ENCODE peak calls at places on chromosome 4, in seven cellular contexts. F, G, K, J, D, Z and O are unnamed samples.

GRCh38 chr4:139913995-139914394 is 240.0 kb downstream of the MAML3 start:
- DNase-seq in F (peak), Z (no peak), G (no peak), D (no peak), K (no peak), J (no peak), O (no peak)

GRCh38 chr4:25351777-25352421 is 25.2 kb upstream of the ANAPC4 start:
- DNase-seq in Z (no peak), J (no peak), K (no peak), D (no peak), G (no peak), F (peak), O (no peak)

GRCh38 chr4:48681856-48682255 is 98.2 kb downstream of the FRYL start:
- DNase-seq in J (no peak), G (no peak), D (peak), K (peak), F (peak), Z (peak), O (no peak)

GRCh38 chr4:128840711-128841318 is 31.3 kb downstream of the JADE1 start:
- DNase-seq in G (no peak), K (no peak), Z (no peak), D (no peak), F (no peak), J (no peak), O (no peak)

GRCh38 chr4:122764808-122765189 is 32.3 kb downstream of the BBS12 start:
- DNase-seq in D (no peak), K (peak), F (peak), Z (no peak), G (no peak), J (no peak), O (no peak)

GRCh38 chr4:143186202-143186601 is 1.5 kb downstream of the USP38 start:
- DNase-seq in K (no peak), F (peak), Z (peak), D (no peak), J (no peak), G (no peak), O (no peak)

GRCh38 chr4:137819964-137820383 is 287.7 kb upstream of the PCDH18 start:
- DNase-seq in D (peak), K (peak), J (peak), G (no peak), F (peak), Z (peak), O (peak)

GRCh38 chr4:142155347-142155746 is 519.0 kb downstream of the IL15 start:
- DNase-seq in G (no peak), Z (no peak), D (no peak), K (no peak), J (no peak), F (no peak), O (no peak)

GRCh38 chr4:89469930-89470375 is 162.4 kb upstream of the GPRIN3 start:
- DNase-seq in G (no peak), J (no peak), D (peak), F (peak), K (peak), Z (no peak), O (no peak)

GRCh38 chr4:3683077-3683743 is 83.0 kb upstream of the ADRA2C start:
- DNase-seq in Z (no peak), J (no peak), D (no peak), G (no peak), K (no peak), F (no peak), O (no peak)

GRCh38 chr4:139905489-139905888 is 239.9 kb downstream of the MGST2 start:
- DNase-seq in F (no peak), K (no peak), G (no peak), Z (no peak), J (no peak), D (no peak), O (no peak)

GRCh38 chr4:176752191-176752749 is 40.5 kb downstream of the VEGFC start:
- DNase-seq in G (no peak), Z (no peak), D (no peak), F (no peak), J (no peak), K (no peak), O (no peak)

GRCh38 chr4:3418029-3418762 is 23.6 kb upstream of the HGFAC start:
- DNase-seq in F (no peak), D (no peak), G (no peak), J (no peak), K (no peak), Z (no peak), O (no peak)

GRCh38 chr4:18042012-18042411 is 20.5 kb upstream of the LCORL start:
- DNase-seq in G (no peak), D (no peak), K (no peak), J (no peak), F (no peak), Z (no peak), O (no peak)

GRCh38 chr4:2817701-2818350 is 24.9 kb downstream of the SH3BP2 start:
- DNase-seq in G (no peak), D (no peak), J (peak), K (no peak), F (no peak), Z (no peak), O (peak)

GRCh38 chr4:12286351-12286750 is 857.7 kb upstream of the HS3ST1 start:
- DNase-seq in F (no peak), Z (no peak), K (no peak), G (no peak), J (no peak), D (no peak), O (no peak)

GRCh38 chr4:166839615-166840251 is 394.6 kb downstream of the SPOCK3 start:
- DNase-seq in D (peak), Z (no peak), F (no peak), K (no peak), G (no peak), J (no peak), O (no peak)

DNA sequence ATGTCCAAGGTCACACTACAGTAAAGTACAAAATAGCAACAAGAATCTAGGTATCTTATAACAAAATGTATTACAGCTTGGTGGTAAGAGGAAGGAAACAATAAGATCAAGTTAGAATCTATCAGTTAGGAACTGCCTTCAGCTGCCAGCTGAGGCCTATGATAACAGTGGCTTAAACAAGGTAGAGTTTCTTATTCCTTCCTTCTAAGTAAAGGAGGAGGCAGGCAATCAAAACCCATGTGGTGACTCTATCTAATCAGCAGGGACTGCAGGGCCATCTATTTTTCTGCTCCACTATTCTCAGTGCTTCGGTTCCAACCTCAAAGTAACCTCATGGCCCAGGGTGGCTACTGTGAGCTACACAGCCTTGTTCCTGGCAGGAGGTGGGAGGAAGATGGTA is 10.9 kb downstream of the SH3D19 start:
- DNase-seq in G (no peak), Z (no peak), K (no peak), J (no peak), D (no peak), F (no peak), O (no peak)
- H3K4me2 ChIP-seq in G (no peak), Z (peak), K (peak), J (no peak), D (no peak), F (no peak), O (peak)

DNA sequence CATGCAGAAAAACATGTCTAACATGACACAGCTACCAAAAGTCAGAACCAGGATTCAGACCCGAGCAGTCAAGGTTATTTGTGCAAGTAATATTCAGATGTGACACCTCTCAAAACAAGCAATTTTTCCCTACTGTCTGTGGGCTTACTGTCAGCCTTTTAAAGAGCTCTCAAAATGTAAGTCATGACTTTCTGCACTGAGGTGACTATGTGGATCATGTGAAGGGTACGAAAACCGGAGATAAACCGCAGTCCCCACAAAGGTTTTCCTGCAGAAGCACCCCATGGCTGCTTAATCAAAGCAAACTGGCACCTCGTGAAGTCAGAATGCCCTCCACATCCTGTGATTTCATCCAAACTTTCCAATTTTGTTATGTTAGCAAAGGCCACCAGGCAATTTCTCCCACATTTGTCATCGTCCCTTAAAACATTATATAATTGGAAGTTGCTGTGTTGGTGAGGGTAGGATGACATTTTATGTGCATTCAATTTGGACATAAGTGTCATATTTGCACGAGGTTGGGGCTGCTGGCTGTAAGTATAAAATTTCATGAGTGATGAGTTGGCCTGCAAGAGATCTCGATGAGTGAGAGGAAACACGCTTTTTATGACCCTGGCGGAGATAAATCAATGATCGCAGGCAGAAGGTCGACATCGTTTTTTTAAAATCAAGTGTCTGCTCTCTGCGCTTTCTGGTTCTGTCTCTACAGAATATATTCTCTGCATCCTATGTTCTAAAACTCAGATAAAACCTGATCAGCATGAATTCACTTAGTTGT is 161.2 kb downstream of the STK32B start:
- DNase-seq in K (no peak), J (no peak), Z (no peak), F (no peak), D (no peak), G (no peak), O (no peak)
- TF ChIP-seq CEBPB in K (no peak), J (no peak), Z (no peak), F (no peak), D (no peak), G (no peak), O (no peak)

DNA sequence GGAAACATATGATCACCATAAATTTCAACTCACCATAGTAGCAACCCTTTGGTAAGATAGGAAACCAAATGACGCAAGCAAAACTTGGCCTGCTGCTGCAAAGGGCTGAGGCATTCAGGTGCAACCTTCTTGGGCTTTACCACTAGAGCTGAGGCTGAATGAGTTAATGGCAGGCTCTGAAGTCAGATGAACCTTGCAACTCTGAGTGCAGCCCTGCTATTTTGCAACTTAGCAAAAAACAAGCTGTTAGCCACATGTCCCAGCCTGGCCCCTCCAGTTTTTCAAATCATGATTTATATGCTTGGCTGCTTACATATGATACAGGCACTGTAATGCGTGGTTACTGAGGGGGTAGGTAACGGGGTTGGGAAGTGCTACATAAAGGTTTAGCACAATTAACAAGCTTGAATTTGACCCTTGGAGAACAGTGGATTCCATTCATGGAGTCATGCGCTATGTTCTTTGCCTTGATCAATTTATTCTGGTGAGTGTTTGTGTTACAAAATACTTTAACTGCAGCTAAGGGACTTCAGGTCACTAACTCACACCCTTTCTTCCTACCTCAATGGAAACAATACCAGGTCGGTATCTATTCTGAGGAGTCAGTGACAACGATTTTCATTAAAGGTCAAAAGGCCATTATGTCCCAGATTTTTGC is 80.5 kb upstream of the PPARGC1A start:
- DNase-seq in K (no peak), F (no peak), Z (no peak), G (no peak), D (no peak), J (no peak), O (no peak)
- H3K4me2 ChIP-seq in K (no peak), F (no peak), Z (peak), G (no peak), D (no peak), J (no peak), O (no peak)

DNA sequence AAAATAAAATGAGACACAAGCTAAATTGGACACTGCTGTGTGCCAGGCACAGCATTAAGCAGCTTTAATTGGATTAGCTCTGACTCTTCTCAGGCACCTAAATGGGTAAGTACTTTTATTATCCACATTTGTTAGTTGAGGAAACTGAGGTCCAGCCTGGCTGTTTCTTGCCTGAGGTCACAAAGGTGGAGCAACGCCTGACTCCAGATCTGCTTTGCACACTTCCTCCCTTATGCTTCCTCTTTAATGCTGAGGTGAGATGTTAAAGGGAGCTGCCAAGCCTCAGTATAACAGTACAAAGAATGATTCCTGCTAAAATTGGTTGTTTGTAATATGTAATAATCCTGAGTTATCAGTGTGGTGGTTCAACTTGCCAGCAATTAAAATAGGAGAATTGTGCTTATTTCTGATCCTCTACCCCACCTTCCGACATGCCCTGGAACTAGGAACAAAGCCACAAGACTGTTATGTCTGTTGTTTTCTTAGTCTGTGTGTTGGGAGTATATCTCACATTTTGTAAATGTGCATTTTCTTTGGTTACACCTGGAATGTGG is 74.4 kb downstream of the AFF1 start:
- DNase-seq in Z (no peak), J (no peak), F (no peak), G (no peak), D (no peak), K (no peak), O (no peak)
- TF ChIP-seq CEBPB in Z (no peak), J (no peak), F (no peak), G (no peak), D (no peak), K (no peak), O (no peak)